ENCODE peak calls at places on chromosomes 2 and 18, in seven cellular contexts. One of them, this sample, is unnamed.

GRCh38 chr2:26720322-26721166 is 28.0 kb downstream of the KCNK3 start:
- DNase-seq in HCT116: peak; percentile 29
- DNase-seq in SK-N-SH: peak; percentile 92
- DNase-seq in H1: no peak
- DNase-seq in HepG2: peak; percentile 58
- DNase-seq in K562: no peak
- DNase-seq in GM12878: no peak
- DNase-seq in this sample: no peak

GRCh38 chr18:31325051-31325450 is 7.1 kb downstream of the DSG1 start:
- DNase-seq in HCT116: no peak
- DNase-seq in SK-N-SH: no peak
- DNase-seq in H1: no peak
- DNase-seq in HepG2: no peak
- DNase-seq in K562: no peak
- DNase-seq in GM12878: no peak
- DNase-seq in this sample: no peak

GRCh38 chr18:7711495-7711894 is 144.4 kb downstream of the PTPRM start:
- DNase-seq in HCT116: no peak
- DNase-seq in SK-N-SH: no peak
- DNase-seq in H1: no peak
- DNase-seq in HepG2: no peak
- DNase-seq in K562: no peak
- DNase-seq in GM12878: peak; percentile 13
- DNase-seq in this sample: no peak

GRCh38 chr2:159131882-159132281 is 154.6 kb downstream of the WDSUB1 start:
- DNase-seq in HCT116: peak; percentile 43
- DNase-seq in SK-N-SH: no peak
- DNase-seq in H1: no peak
- DNase-seq in HepG2: no peak
- DNase-seq in K562: no peak
- DNase-seq in GM12878: no peak
- DNase-seq in this sample: no peak

GRCh38 chr2:74806913-74807312 is 27.0 kb upstream of the HK2 start:
- DNase-seq in HCT116: no peak
- DNase-seq in SK-N-SH: no peak
- DNase-seq in H1: peak; percentile 2
- DNase-seq in HepG2: no peak
- DNase-seq in K562: no peak
- DNase-seq in GM12878: no peak
- DNase-seq in this sample: no peak

GRCh38 chr2:118936286-118936685 is 5.7 kb upstream of the MARCO start:
- DNase-seq in HCT116: no peak
- DNase-seq in SK-N-SH: no peak
- DNase-seq in H1: no peak
- DNase-seq in HepG2: no peak
- DNase-seq in K562: no peak
- DNase-seq in GM12878: no peak
- DNase-seq in this sample: no peak

GRCh38 chr2:182715121-182715895 is 749 bp upstream of the DNAJC10 start:
- DNase-seq in HCT116: no peak
- DNase-seq in SK-N-SH: no peak
- DNase-seq in H1: no peak
- DNase-seq in HepG2: peak; percentile 42
- DNase-seq in K562: peak; percentile 19
- DNase-seq in GM12878: no peak
- DNase-seq in this sample: no peak

GRCh38 chr2:241937297-241937696 is 67.8 kb downstream of the RTP5 start:
- DNase-seq in HCT116: no peak
- DNase-seq in SK-N-SH: no peak
- DNase-seq in H1: no peak
- DNase-seq in HepG2: no peak
- DNase-seq in K562: no peak
- DNase-seq in GM12878: no peak
- DNase-seq in this sample: no peak

GRCh38 chr2:168494190-168494711 is 38.2 kb downstream of the CERS6 start:
- DNase-seq in HCT116: peak; percentile 13
- DNase-seq in SK-N-SH: no peak
- DNase-seq in H1: no peak
- DNase-seq in HepG2: peak; percentile 81
- DNase-seq in K562: peak; percentile 41
- DNase-seq in GM12878: no peak
- DNase-seq in this sample: no peak

GRCh38 chr2:218129756-218130155 is 3.9 kb downstream of the CXCR2 start:
- DNase-seq in HCT116: no peak
- DNase-seq in SK-N-SH: no peak
- DNase-seq in H1: no peak
- DNase-seq in HepG2: no peak
- DNase-seq in K562: no peak
- DNase-seq in GM12878: no peak
- DNase-seq in this sample: no peak

GRCh38 chr18:74778191-74778847 is 180.6 kb downstream of the ZNF407 start:
- DNase-seq in HCT116: no peak
- DNase-seq in SK-N-SH: no peak
- DNase-seq in H1: no peak
- DNase-seq in HepG2: no peak
- DNase-seq in K562: peak; percentile 60
- DNase-seq in GM12878: no peak
- DNase-seq in this sample: no peak

GRCh38 chr2:28583899-28584553 is 88.2 kb downstream of the PLB1 start:
- DNase-seq in HCT116: peak; percentile 80
- DNase-seq in SK-N-SH: no peak
- DNase-seq in H1: no peak
- DNase-seq in HepG2: peak; percentile 74
- DNase-seq in K562: peak; percentile 89
- DNase-seq in GM12878: no peak
- DNase-seq in this sample: no peak

GRCh38 chr2:127308586-127309138 is 14.7 kb upstream of the ERCC3 start:
- DNase-seq in HCT116: no peak
- DNase-seq in SK-N-SH: no peak
- DNase-seq in H1: no peak
- DNase-seq in HepG2: no peak
- DNase-seq in K562: no peak
- DNase-seq in GM12878: no peak
- DNase-seq in this sample: no peak

GRCh38 chr18:7921938-7922587 is 354.9 kb downstream of the PTPRM start:
- DNase-seq in HCT116: peak; percentile 54
- DNase-seq in SK-N-SH: no peak
- DNase-seq in H1: no peak
- DNase-seq in HepG2: peak; percentile 76
- DNase-seq in K562: no peak
- DNase-seq in GM12878: no peak
- DNase-seq in this sample: no peak

GRCh38 chr2:85326406-85326945 is 1.3 kb downstream of the TGOLN2 start:
- DNase-seq in HCT116: no peak
- DNase-seq in SK-N-SH: no peak
- DNase-seq in H1: no peak
- DNase-seq in HepG2: peak; percentile 52
- DNase-seq in K562: peak; percentile 65
- DNase-seq in GM12878: no peak
- DNase-seq in this sample: no peak

GRCh38 chr2:38168710-38169480 is 92.9 kb upstream of the CYP1B1 start:
- DNase-seq in HCT116: no peak
- DNase-seq in SK-N-SH: no peak
- DNase-seq in H1: no peak
- DNase-seq in HepG2: no peak
- DNase-seq in K562: no peak
- DNase-seq in GM12878: no peak
- DNase-seq in this sample: no peak

GRCh38 chr18:26436176-26437031 is 111.9 kb downstream of the KCTD1 start:
- DNase-seq in HCT116: peak; percentile 73
- DNase-seq in SK-N-SH: no peak
- DNase-seq in H1: peak; percentile 38
- DNase-seq in HepG2: peak; percentile 34
- DNase-seq in K562: no peak
- DNase-seq in GM12878: no peak
- DNase-seq in this sample: no peak

GRCh38 chr2:99389946-99390345 is 52.8 kb downstream of the EIF5B start:
- DNase-seq in HCT116: no peak
- DNase-seq in SK-N-SH: no peak
- DNase-seq in H1: no peak
- DNase-seq in HepG2: no peak
- DNase-seq in K562: no peak
- DNase-seq in GM12878: no peak
- DNase-seq in this sample: no peak

GRCh38 chr2:178452334-178452733 is 1.2 kb downstream of the PJVK start:
- DNase-seq in HCT116: no peak
- DNase-seq in SK-N-SH: no peak
- DNase-seq in H1: no peak
- DNase-seq in HepG2: no peak
- DNase-seq in K562: no peak
- DNase-seq in GM12878: no peak
- DNase-seq in this sample: no peak

DNA sequence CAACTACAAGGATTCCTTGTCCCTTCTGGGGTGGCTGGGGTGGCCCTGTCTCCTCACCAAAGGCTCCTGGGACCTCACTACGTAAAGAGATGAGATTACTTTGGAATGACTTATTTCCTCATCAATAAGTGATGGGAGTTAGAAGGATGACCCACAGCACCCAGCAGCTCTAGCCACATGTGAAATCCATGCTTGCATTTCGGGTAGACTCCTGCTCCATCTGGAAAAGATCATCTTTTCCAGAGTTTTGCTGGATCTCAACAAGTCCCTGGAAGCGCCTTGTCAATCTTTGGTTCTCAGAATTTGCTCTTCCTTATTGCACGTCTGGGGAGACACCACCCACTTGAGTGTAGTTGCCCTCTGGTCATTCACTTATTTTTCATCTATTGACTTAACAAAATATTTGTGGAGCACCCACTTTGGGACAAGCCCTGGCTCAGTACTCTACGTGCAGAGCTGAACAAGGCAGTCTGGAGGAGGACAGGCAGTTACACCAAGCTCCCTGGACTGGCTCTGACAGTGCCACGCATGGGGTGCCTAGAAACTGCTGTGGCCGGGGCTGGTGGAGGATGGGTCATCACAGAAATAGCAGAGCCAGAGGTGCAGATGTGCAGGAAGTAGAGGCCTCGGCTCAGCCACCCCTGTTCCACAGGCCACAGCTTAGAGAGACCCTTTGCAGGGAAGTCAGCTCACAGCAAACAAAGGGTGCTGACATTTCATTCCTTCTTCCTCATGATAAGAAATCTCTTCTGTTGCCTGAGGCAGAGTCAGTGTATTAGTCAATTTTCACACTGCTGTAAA is 143.4 kb downstream of the SEPTIN10 start:
- DNase-seq in HCT116: peak; percentile 8
- DNase-seq in SK-N-SH: no peak
- DNase-seq in H1: no peak
- DNase-seq in HepG2: no peak
- DNase-seq in K562: no peak
- DNase-seq in GM12878: no peak
- DNase-seq in this sample: no peak
- TF ChIP-seq YY1 in HCT116: no peak
- TF ChIP-seq YY1 in SK-N-SH: no peak
- TF ChIP-seq YY1 in H1: no peak
- TF ChIP-seq YY1 in HepG2: no peak
- TF ChIP-seq YY1 in K562: no peak
- TF ChIP-seq YY1 in GM12878: no peak
- TF ChIP-seq YY1 in this sample: no peak

DNA sequence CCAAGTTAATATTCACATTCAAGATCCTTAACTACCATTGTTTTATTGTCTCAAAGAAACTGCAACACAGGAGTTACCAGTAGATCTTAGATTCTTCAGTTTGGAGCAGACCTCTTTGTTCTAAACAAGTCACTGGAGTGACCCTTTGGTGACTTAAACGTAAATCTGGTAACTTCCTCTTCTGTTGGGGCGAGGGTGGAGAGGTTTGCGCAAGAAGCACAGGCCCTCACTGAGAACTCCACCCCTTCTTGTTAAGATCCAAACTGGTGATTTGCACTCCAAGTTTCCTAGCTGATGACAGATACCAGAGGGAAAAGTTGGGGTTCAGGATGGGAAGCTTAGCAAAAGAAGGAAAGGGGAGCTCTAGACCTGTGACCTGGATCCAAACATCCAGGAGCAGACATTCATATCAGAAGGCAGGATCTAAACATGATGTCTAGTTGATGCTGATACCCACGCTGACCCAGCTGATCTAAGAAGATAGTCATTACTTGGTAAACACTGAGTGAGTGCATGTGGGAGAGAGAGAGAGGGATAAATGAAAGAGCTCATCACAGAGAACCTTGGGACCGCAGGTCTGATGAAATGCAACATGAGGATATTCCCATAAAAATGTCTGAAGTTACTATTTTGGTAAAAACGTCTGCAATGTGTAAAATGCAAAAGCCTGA is 256.0 kb downstream of the CDH20 start:
- DNase-seq in HCT116: no peak
- DNase-seq in SK-N-SH: no peak
- DNase-seq in H1: no peak
- DNase-seq in HepG2: no peak
- DNase-seq in K562: no peak
- DNase-seq in GM12878: no peak
- DNase-seq in this sample: no peak
- TF ChIP-seq YY1 in HCT116: no peak
- TF ChIP-seq YY1 in SK-N-SH: no peak
- TF ChIP-seq YY1 in H1: no peak
- TF ChIP-seq YY1 in HepG2: no peak
- TF ChIP-seq YY1 in K562: no peak
- TF ChIP-seq YY1 in GM12878: no peak
- TF ChIP-seq YY1 in this sample: no peak

GRCh38 chr18:59127047-59127446 is 12.6 kb upstream of the SEC11C start:
- DNase-seq in HCT116: no peak
- DNase-seq in SK-N-SH: no peak
- DNase-seq in H1: no peak
- DNase-seq in HepG2: no peak
- DNase-seq in K562: no peak
- DNase-seq in GM12878: no peak
- DNase-seq in this sample: no peak
- TF ChIP-seq YY1 in HCT116: no peak
- TF ChIP-seq YY1 in SK-N-SH: no peak
- TF ChIP-seq YY1 in H1: no peak
- TF ChIP-seq YY1 in HepG2: no peak
- TF ChIP-seq YY1 in K562: no peak
- TF ChIP-seq YY1 in GM12878: no peak
- TF ChIP-seq YY1 in this sample: no peak

GRCh38 chr2:58428286-58428552 is 187.1 kb upstream of the FANCL start:
- DNase-seq in HCT116: no peak
- DNase-seq in SK-N-SH: no peak
- DNase-seq in H1: peak; percentile 66
- DNase-seq in HepG2: no peak
- DNase-seq in K562: no peak
- DNase-seq in GM12878: no peak
- DNase-seq in this sample: peak; percentile 47

GRCh38 chr2:58425368-58425767 is 184.2 kb upstream of the FANCL start:
- DNase-seq in HCT116: no peak
- DNase-seq in SK-N-SH: no peak
- DNase-seq in H1: no peak
- DNase-seq in HepG2: no peak
- DNase-seq in K562: no peak
- DNase-seq in GM12878: no peak
- DNase-seq in this sample: no peak

GRCh38 chr2:58428553-58429284 is 187.6 kb upstream of the FANCL start:
- DNase-seq in HCT116: no peak
- DNase-seq in SK-N-SH: peak; percentile 91
- DNase-seq in H1: peak; percentile 82
- DNase-seq in HepG2: no peak
- DNase-seq in K562: no peak
- DNase-seq in GM12878: no peak
- DNase-seq in this sample: peak; percentile 38

GRCh38 chr2:58429285-58429874 is 188.3 kb upstream of the FANCL start:
- DNase-seq in HCT116: no peak
- DNase-seq in SK-N-SH: no peak
- DNase-seq in H1: no peak
- DNase-seq in HepG2: no peak
- DNase-seq in K562: no peak
- DNase-seq in GM12878: no peak
- DNase-seq in this sample: peak; percentile 16

GRCh38 chr2:58427572-58428285 is 186.6 kb upstream of the FANCL start:
- DNase-seq in HCT116: no peak
- DNase-seq in SK-N-SH: peak; percentile 51
- DNase-seq in H1: peak; percentile 71
- DNase-seq in HepG2: peak; percentile 12
- DNase-seq in K562: no peak
- DNase-seq in GM12878: no peak
- DNase-seq in this sample: peak; percentile 15
- TF ChIP-seq YY1 in HCT116: no peak
- TF ChIP-seq YY1 in SK-N-SH: no peak
- TF ChIP-seq YY1 in H1: no peak
- TF ChIP-seq YY1 in HepG2: no peak
- TF ChIP-seq YY1 in K562: no peak
- TF ChIP-seq YY1 in GM12878: no peak
- TF ChIP-seq YY1 in this sample: no peak